ENCODE peak calls at places on chromosomes 7 and 10, in six cellular contexts. M is aorta, Y is astrocyte, G is RWPE2, T is mucosa of descending colon, F is HAP-1. X is an unnamed sample.

GRCh38 chr10:28915989-28916588 is 238.8 kb downstream of the BAMBI start:
- DNase-seq in G (no peak), Y (no peak), M (no peak), T (no peak), F (no peak), X (no peak)

GRCh38 chr7:121330053-121330833 is 1.4 kb downstream of the WNT16 start:
- DNase-seq in F (no peak), Y (no peak), G (no peak), M (no peak), T (peak; percentile 35), X (peak; percentile 75)

GRCh38 chr10:102455893-102456471 is 4.6 kb upstream of the C10orf95 start:
- DNase-seq in F (no peak), Y (peak; percentile 75), M (no peak), G (no peak), T (no peak), X (peak; percentile 80)

GRCh38 chr10:71769279-71769823 is 4.0 kb downstream of the VSIR start:
- DNase-seq in Y (no peak), F (no peak), G (no peak), T (peak; percentile 28), M (peak; percentile 46), X (no peak)

GRCh38 chr10:75023074-75023473 is 88.4 kb upstream of the SAMD8 start:
- DNase-seq in M (no peak), T (no peak), G (no peak), F (no peak), Y (no peak), X (no peak)

GRCh38 chr10:99709480-99710229 is 22.3 kb downstream of the COX15 start:
- DNase-seq in Y (peak; percentile 40), T (no peak), G (no peak), M (no peak), F (no peak), X (peak; percentile 57)

GRCh38 chr7:118148930-118149329 is 35.0 kb upstream of the LSM8 start:
- DNase-seq in T (no peak), F (no peak), G (no peak), M (no peak), Y (peak; percentile 34), X (no peak)

GRCh38 chr10:73218466-73219191 is 28.4 kb downstream of the DNAJC9 start:
- DNase-seq in T (no peak), G (no peak), M (no peak), Y (no peak), F (peak; percentile 28), X (no peak)

GRCh38 chr7:1325646-1326510 is 93.2 kb downstream of the UNCX start:
- DNase-seq in Y (no peak), M (no peak), T (no peak), F (no peak), G (peak; percentile 59), X (no peak)

GRCh38 chr10:52229271-52229931 is 84.7 kb upstream of the DKK1 start:
- DNase-seq in M (no peak), F (no peak), T (no peak), G (no peak), Y (peak; percentile 14), X (no peak)

GRCh38 chr10:52228556-52228955 is 85.5 kb upstream of the DKK1 start:
- DNase-seq in Y (no peak), F (no peak), M (no peak), T (no peak), G (no peak), X (no peak)

GRCh38 chr10:52232561-52233350 is 81.3 kb upstream of the DKK1 start:
- DNase-seq in F (no peak), T (no peak), G (no peak), M (no peak), Y (no peak), X (no peak)
- H3K4me3 ChIP-seq in F (no peak overlapping the region), T (no peak overlapping the region), G (peak overlapping the region; percentile 25), M (no peak overlapping the region), Y (no peak overlapping the region), X (peak overlapping the region; percentile 71)

GRCh38 chr10:124470544-124471449 is 9.2 kb downstream of the LHPP start:
- DNase-seq in G (no peak), F (no peak), Y (no peak), M (no peak), T (no peak), X (peak; percentile 53)
- H3K4me1 ChIP-seq in G (no peaks in the 10 kb centered on the region), F (no peaks in the 10 kb centered on the region), Y (no peaks in the 10 kb centered on the region), M (no peaks in the 10 kb centered on the region), T (no peaks in the 10 kb centered on the region), X (no peaks in the 10 kb centered on the region)

GRCh38 chr10:12846718-12847117 is 154.8 kb downstream of the CCDC3 start:
- DNase-seq in Y (peak; percentile 27), M (no peak), F (no peak), T (no peak), G (no peak), X (no peak)
- H3K36me3 ChIP-seq in Y (no peaks in the 10 kb centered on the region), M (no peaks in the 10 kb centered on the region), F (no peaks in the 10 kb centered on the region), T (no peaks in the 10 kb centered on the region), G (no peaks in the 10 kb centered on the region), X (no peaks in the 10 kb centered on the region)

GRCh38 chr7:8228766-8229674 is 32.9 kb downstream of the ICA1 start:
- DNase-seq in G (no peak), F (no peak), T (no peak), M (no peak), Y (no peak), X (no peak)

GRCh38 chr7:8226526-8226925 is 35.4 kb downstream of the ICA1 start:
- DNase-seq in T (no peak), G (no peak), M (no peak), Y (no peak), F (no peak), X (no peak)

GRCh38 chr7:8228068-8228467 is 33.9 kb downstream of the ICA1 start:
- DNase-seq in Y (no peak), M (no peak), G (no peak), F (no peak), T (no peak), X (no peak)

GRCh38 chr7:8232999-8233847 is 28.7 kb downstream of the ICA1 start:
- DNase-seq in Y (peak; percentile 34), M (no peak), G (no peak), F (no peak), T (no peak), X (no peak)

DNA sequence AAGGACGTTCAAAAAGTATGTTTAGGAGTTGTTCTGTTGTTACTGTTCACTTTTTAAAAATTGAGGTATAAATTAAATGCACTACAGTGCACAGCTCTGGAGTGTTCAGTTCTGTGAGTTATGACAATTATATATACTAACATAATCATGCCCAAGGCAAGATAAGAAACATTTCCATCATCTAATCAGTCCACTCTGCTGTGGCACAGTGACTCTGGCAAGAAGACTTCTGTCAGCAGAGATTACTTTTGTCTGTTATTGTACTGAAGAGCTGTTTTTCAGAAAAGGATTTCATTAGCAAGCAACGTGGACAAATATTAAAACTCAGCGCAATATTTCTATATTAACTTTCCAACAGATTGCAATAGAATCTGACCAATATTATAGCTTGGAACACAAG is 32.0 kb downstream of the ICA1 start:
- DNase-seq in M (no peak), G (no peak), T (no peak), Y (no peak), F (no peak), X (no peak)
- H3K4me3 ChIP-seq in M (no peak overlapping the region), G (no peak overlapping the region), T (no peak overlapping the region), Y (no peak overlapping the region), F (no peak overlapping the region), X (no peak overlapping the region)

GRCh38 chr10:924524-924859 is 7.0 kb downstream of the LARP4B start:
- DNase-seq in M (no peak), T (no peak), F (no peak), G (no peak), Y (no peak), X (peak; percentile 67)
- H3K4me1 ChIP-seq in M (no peaks in the 10 kb centered on the region), T (peaks cover 38% of the 10 kb centered on the region), F (peaks cover 14% of the 10 kb centered on the region), G (peaks cover 5% of the 10 kb centered on the region), Y (peaks cover 14% of the 10 kb centered on the region), X (no peaks in the 10 kb centered on the region)

GRCh38 chr10:32105782-32106382 is 49.7 kb upstream of the KIF5B start:
- DNase-seq in T (peak; percentile 36), M (no peak), F (no peak), G (no peak), Y (no peak), X (no peak)

GRCh38 chr10:32104181-32104580 is 48.0 kb upstream of the KIF5B start:
- DNase-seq in M (no peak), F (no peak), G (no peak), T (no peak), Y (peak; percentile 41), X (no peak)

GRCh38 chr10:32109603-32110002 is 53.4 kb upstream of the KIF5B start:
- DNase-seq in Y (no peak), F (no peak), T (no peak), M (no peak), G (no peak), X (no peak)

GRCh38 chr10:32103721-32104120 is 47.5 kb upstream of the KIF5B start:
- DNase-seq in T (no peak), Y (peak; percentile 20), F (no peak), M (no peak), G (no peak), X (no peak)

DNA sequence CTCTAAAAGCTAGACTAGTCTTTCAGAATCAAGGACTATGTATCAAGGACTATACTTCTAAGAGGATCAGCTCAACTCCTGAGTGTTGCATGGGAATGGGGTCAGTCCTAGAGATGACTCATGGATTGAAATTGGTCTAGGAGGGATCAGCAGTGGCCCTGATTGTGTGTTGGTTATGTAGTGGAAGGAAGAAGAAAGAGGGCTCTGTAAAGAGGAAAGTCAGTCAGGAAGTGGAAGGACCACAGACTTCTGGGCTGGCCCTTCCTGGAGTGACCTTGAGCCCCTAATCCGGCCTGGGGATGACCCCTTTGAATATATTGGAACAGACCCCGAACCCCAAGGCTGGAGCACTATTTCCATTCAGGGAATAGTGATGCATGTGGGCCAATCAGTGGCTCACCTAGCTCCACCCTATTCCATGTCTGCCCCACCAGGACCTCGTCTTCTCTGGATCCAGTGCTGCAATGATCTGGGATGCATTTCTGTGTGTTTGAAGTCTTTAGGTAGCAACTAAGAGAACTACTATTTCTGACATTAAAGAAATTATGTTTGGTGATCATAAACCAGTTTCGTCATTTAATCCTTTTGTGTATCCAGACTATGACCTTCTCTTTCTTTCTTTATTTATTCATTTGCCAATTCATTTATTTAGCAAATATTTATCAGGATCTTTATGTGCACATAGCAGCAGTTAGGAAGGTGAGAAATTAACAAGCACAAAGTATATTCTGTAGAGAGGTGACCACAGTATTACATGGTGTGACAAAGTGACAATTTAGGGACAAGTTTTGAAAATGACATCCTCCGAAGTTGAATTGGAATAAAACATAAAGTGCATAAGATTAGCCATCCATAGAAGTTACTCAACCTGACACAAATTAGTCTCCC is 48.6 kb upstream of the KIF5B start:
- DNase-seq in T (no peak), M (no peak), F (no peak), Y (peak; percentile 39), G (no peak), X (no peak)
- H3K36me3 ChIP-seq in T (no peaks in the 10 kb centered on the region), M (no peaks in the 10 kb centered on the region), F (no peaks in the 10 kb centered on the region), Y (no peaks in the 10 kb centered on the region), G (no peaks in the 10 kb centered on the region), X (no peaks in the 10 kb centered on the region)